ENCODE peak calls at places on chromosome 17, in nine cellular contexts. A is brain pericyte; C is stimulated activated CD8-positive, alpha-beta memory T cell treated with anti-CD3 and anti-CD28 coated beads, Interleukin-4, amount 100 ng/mL, for 24 hours; T is NCI-H2227 treated with DMSO at 0.1 percent for 48 hours; X is HT-29; M is EL; D is nephron progenitor cell; H is stimulated activated naive CD8-positive, alpha-beta T cell treated with anti-CD3 and anti-CD28 coated beads, Interleukin-15, amount 100 ng/mL, for 72 hours; S is transverse colon. Y is an unnamed sample.

GRCh38 chr17:76381633-76382304 is 2.6 kb upstream of the SPHK1 start:
- DNase-seq in A (no peak), C (no peak), T (no peak), X (no peak), M (peak), D (peak), H (no peak), S (no peak), Y (no peak)

GRCh38 chr17:4592240-4593005 is 8.1 kb downstream of the SMTNL2 start:
- DNase-seq in A (no peak), C (no peak), T (no peak), X (no peak), M (no peak), D (no peak), H (no peak), S (no peak), Y (no peak)

GRCh38 chr17:338442-339192 is 14.0 kb downstream of the RPH3AL start:
- DNase-seq in A (no peak), C (no peak), T (no peak), X (no peak), M (no peak), D (no peak), H (no peak), S (peak), Y (no peak)

GRCh38 chr17:42682400-42683384 is at the start of gene CNTNAP1:
- DNase-seq in A (no peak), C (no peak), T (peak), X (peak), M (peak), D (peak), H (peak), S (peak), Y (peak)

GRCh38 chr17:20922128-20922670 is 120.6 kb downstream of the USP22 start:
- DNase-seq in A (no peak), C (no peak), T (no peak), X (no peak), M (peak), D (no peak), H (no peak), S (no peak), Y (no peak)

GRCh38 chr17:58840820-58841612 is 85.4 kb downstream of the PPM1E start:
- DNase-seq in A (no peak), C (no peak), T (no peak), X (no peak), M (no peak), D (no peak), H (no peak), S (no peak), Y (no peak)

GRCh38 chr17:5237541-5238016 is 2.9 kb upstream of the SCIMP start:
- DNase-seq in A (no peak), C (no peak), T (no peak), X (peak), M (peak), D (peak), H (peak), S (peak), Y (peak)

GRCh38 chr17:62713096-62713870 is 85.8 kb downstream of the MRC2 start:
- DNase-seq in A (no peak), C (no peak), T (peak), X (no peak), M (no peak), D (peak), H (no peak), S (no peak), Y (no peak)

GRCh38 chr17:65041518-65041917 is 15.0 kb downstream of the GNA13 start:
- DNase-seq in A (no peak), C (no peak), T (no peak), X (no peak), M (no peak), D (no peak), H (peak), S (no peak), Y (no peak)

GRCh38 chr17:49976163-49976827 is 7.3 kb downstream of the DLX4 start:
- DNase-seq in A (no peak), C (no peak), T (peak), X (peak), M (no peak), D (no peak), H (no peak), S (no peak), Y (peak)

GRCh38 chr17:64950871-64951270 is 31.6 kb upstream of the LRRC37A3 start:
- DNase-seq in A (no peak), C (no peak), T (no peak), X (no peak), M (no peak), D (no peak), H (no peak), S (no peak), Y (no peak)

GRCh38 chr17:31830971-31831755 is 27.9 kb downstream of the COPRS start:
- DNase-seq in A (no peak), C (no peak), T (no peak), X (no peak), M (peak), D (no peak), H (no peak), S (no peak), Y (no peak)

GRCh38 chr17:55325405-55325804 is 60.6 kb downstream of the HLF start:
- DNase-seq in A (no peak), C (no peak), T (no peak), X (no peak), M (no peak), D (no peak), H (no peak), S (no peak), Y (no peak)

GRCh38 chr17:62775876-62776275 is 32.2 kb downstream of the MARCHF10 start:
- DNase-seq in A (no peak), C (no peak), T (no peak), X (no peak), M (no peak), D (no peak), H (no peak), S (no peak), Y (no peak)

GRCh38 chr17:75759457-75759856 is 5.5 kb downstream of the GALK1 start:
- DNase-seq in A (no peak), C (no peak), T (no peak), X (no peak), M (no peak), D (no peak), H (no peak), S (no peak), Y (no peak)

GRCh38 chr17:14753383-14753782 is 452.5 kb downstream of the HS3ST3B1 start:
- DNase-seq in A (no peak), C (no peak), T (no peak), X (no peak), M (no peak), D (no peak), H (no peak), S (no peak), Y (no peak)

GRCh38 chr17:43645765-43646481 is 15.8 kb downstream of the MEOX1 start:
- DNase-seq in A (no peak), C (no peak), T (no peak), X (no peak), M (peak), D (peak), H (no peak), S (peak), Y (no peak)

GRCh38 chr17:77356109-77356689 is 215.4 kb downstream of the SEC14L1 start:
- DNase-seq in A (no peak), C (no peak), T (no peak), X (no peak), M (peak), D (no peak), H (no peak), S (no peak), Y (peak)

GRCh38 chr17:50603340-50603739 is 31.3 kb upstream of the ABCC3 start:
- DNase-seq in A (no peak), C (no peak), T (no peak), X (peak), M (no peak), D (no peak), H (no peak), S (no peak), Y (peak)

Y was measured in NCI-H1105.